ENCODE peak calls at places on chromosomes 11 and 22, in seven cellular contexts. S is left cardiac atrium; G is HEK293T; Z is naive thymus-derived CD4-positive, alpha-beta T cell; L is stimulated activated naive CD4-positive, alpha-beta T cell; W is neural progenitor cell; J is stimulated activated CD8-positive, alpha-beta memory T cell treated with anti-CD3 and anti-CD28 coated beads, Interleukin-4, amount 100 ng/mL, for 4 hours. M is an unnamed sample.

GRCh38 chr11:131534031-131534430 is 163.6 kb downstream of the NTM start:
- DNase-seq in S (no peak), Z (no peak), J (no peak), L (no peak), G (no peak), W (no peak), M (no peak)

GRCh38 chr11:124756753-124757227 is 4.7 kb upstream of the VSIG2 start:
- DNase-seq in W (no peak), G (no peak), Z (no peak), J (no peak), L (no peak), S (no peak), M (no peak)

GRCh38 chr11:77179048-77179447 is 51.0 kb downstream of the MYO7A start:
- DNase-seq in G (no peak), Z (no peak), W (no peak), L (no peak), J (no peak), S (no peak), M (no peak)

GRCh38 chr11:65643971-65644370 is 6.1 kb downstream of the SIPA1 start:
- DNase-seq in S (no peak), Z (no peak), W (no peak), G (no peak), J (no peak), L (no peak), M (no peak)

GRCh38 chr11:2097998-2098690 is 41.0 kb downstream of the IGF2 start:
- DNase-seq in W (no peak), L (no peak), S (no peak), Z (no peak), J (no peak), G (no peak), M (no peak)

GRCh38 chr11:109939176-109939810 is 153.9 kb upstream of the ZC3H12C start:
- DNase-seq in Z (no peak), J (no peak), L (no peak), W (peak), G (peak), S (no peak), M (no peak)

GRCh38 chr11:134283461-134284230 is 7.5 kb downstream of the GLB1L3 start:
- DNase-seq in W (no peak), J (no peak), G (no peak), Z (no peak), L (no peak), S (no peak), M (no peak)

GRCh38 chr11:130882138-130882551 is 34.1 kb downstream of the SNX19 start:
- DNase-seq in L (no peak), Z (no peak), S (no peak), J (no peak), G (no peak), W (no peak), M (no peak)

GRCh38 chr11:65500262-65501004 is 1.6 kb downstream of the MALAT1 start:
- DNase-seq in W (no peak), L (no peak), S (no peak), Z (peak), G (no peak), J (no peak), M (no peak)

GRCh38 chr11:8886332-8886731 is 24.7 kb upstream of the AKIP1 start:
- DNase-seq in S (no peak), J (no peak), L (no peak), G (no peak), W (no peak), Z (no peak), M (no peak)

GRCh38 chr22:21594865-21595452 is 27.4 kb downstream of the UBE2L3 start:
- DNase-seq in L (no peak), S (no peak), G (no peak), J (no peak), W (no peak), Z (no peak), M (no peak)

GRCh38 chr11:80034801-80035200 is 594.0 kb upstream of the TENM4 start:
- DNase-seq in J (no peak), Z (no peak), S (no peak), L (no peak), G (no peak), W (no peak), M (no peak)

GRCh38 chr22:47063606-47064005 is 301.2 kb downstream of the TBC1D22A start:
- DNase-seq in W (no peak), L (no peak), S (no peak), Z (no peak), G (no peak), J (no peak), M (no peak)

GRCh38 chr11:44572884-44573283 is 7.4 kb downstream of the CD82 start:
- DNase-seq in L (no peak), J (no peak), W (no peak), G (no peak), S (no peak), Z (no peak), M (no peak)

GRCh38 chr11:47152126-47152952 is 24.3 kb downstream of the ARFGAP2 start:
- DNase-seq in J (no peak), S (no peak), L (no peak), G (no peak), W (no peak), Z (no peak), M (no peak)

GRCh38 chr22:44351685-44352377 is 39.1 kb upstream of the SHISAL1 start:
- DNase-seq in W (peak), L (no peak), G (no peak), S (no peak), Z (no peak), J (no peak), M (peak)

GRCh38 chr22:24289138-24289537 is 18.5 kb downstream of the SPECC1L start:
- DNase-seq in S (no peak), L (no peak), J (no peak), Z (no peak), G (no peak), W (no peak), M (no peak)

GRCh38 chr11:59175104-59175503 is 3.2 kb downstream of the DTX4 start:
- DNase-seq in J (no peak), S (no peak), L (no peak), Z (no peak), G (no peak), W (peak), M (no peak)

GRCh38 chr11:64742940-64743590 is 877 bp downstream of the RASGRP2 start:
- DNase-seq in S (peak), L (peak), Z (peak), G (peak), J (peak), W (peak), M (peak)

GRCh38 chr11:8247312-8247711 is 16.4 kb downstream of the LMO1 start:
- DNase-seq in J (no peak), L (no peak), Z (no peak), W (no peak), G (peak), S (no peak), M (no peak)

GRCh38 chr11:71349627-71350026 is 97.2 kb upstream of the SHANK2 start:
- DNase-seq in S (no peak), L (no peak), J (no peak), Z (no peak), W (no peak), G (no peak), M (no peak)

GRCh38 chr11:122097419-122098001 is 18.5 kb downstream of the BLID start:
- DNase-seq in W (peak), Z (no peak), G (no peak), L (no peak), S (no peak), J (no peak), M (no peak)

GRCh38 chr22:44203203-44203602 is 22.5 kb downstream of the PARVG start:
- DNase-seq in S (no peak), G (no peak), L (no peak), J (no peak), W (no peak), Z (no peak), M (no peak)

GRCh38 chr11:115286614-115287013 is 217.6 kb downstream of the CADM1 start:
- DNase-seq in Z (no peak), S (no peak), L (no peak), W (no peak), J (no peak), G (no peak), M (no peak)

GRCh38 chr11:66015936-66016792 is 4.4 kb downstream of the CST6 start:
- DNase-seq in G (no peak), Z (no peak), S (no peak), J (no peak), W (no peak), L (no peak), M (no peak)

GRCh38 chr11:7220636-7221035 is 31.1 kb upstream of the SYT9 start:
- DNase-seq in G (no peak), S (no peak), L (no peak), Z (no peak), W (no peak), J (no peak), M (no peak)

GRCh38 chr11:44379141-44380008 is 69.4 kb upstream of the ALX4 start:
- DNase-seq in W (no peak), G (no peak), J (no peak), L (no peak), Z (no peak), S (no peak), M (no peak)

GRCh38 chr11:3002871-3003270 is 10.7 kb upstream of the NAP1L4 start:
- DNase-seq in W (no peak), Z (no peak), L (no peak), S (no peak), J (no peak), G (no peak), M (no peak)

GRCh38 chr11:19259487-19260345 is 19.0 kb upstream of the E2F8 start:
- DNase-seq in G (peak), J (peak), S (peak), Z (peak), L (peak), W (peak), M (peak)

GRCh38 chr22:23754220-23754919 is at the start of gene VPREB3:
- DNase-seq in Z (no peak), S (no peak), L (no peak), G (no peak), J (no peak), W (no peak), M (no peak)

GRCh38 chr11:2369320-2369719 is 7.8 kb upstream of the CD81 start:
- DNase-seq in S (peak), Z (no peak), G (no peak), L (no peak), W (no peak), J (no peak), M (no peak)

GRCh38 chr11:39786682-39787081 is 1672.8 kb downstream of the LRRC4C start:
- DNase-seq in G (no peak), W (no peak), S (no peak), L (no peak), Z (no peak), J (no peak), M (no peak)

GRCh38 chr11:44427432-44427831 is 117.5 kb upstream of the ALX4 start:
- DNase-seq in W (peak), S (no peak), L (no peak), J (no peak), Z (no peak), G (peak), M (no peak)

GRCh38 chr11:44178381-44178780 is 82.9 kb downstream of the EXT2 start:
- DNase-seq in G (peak), L (no peak), Z (no peak), J (no peak), W (peak), S (no peak), M (no peak)

GRCh38 chr11:128503231-128503991 is 83.9 kb downstream of the ETS1 start:
- DNase-seq in J (no peak), Z (peak), W (no peak), G (no peak), S (no peak), L (peak), M (no peak)

GRCh38 chr22:35312198-35313059 is 12.7 kb downstream of the TOM1 start:
- DNase-seq in W (no peak), S (peak), Z (no peak), G (no peak), L (no peak), J (no peak), M (no peak)